ENCODE peak calls at places on chromosomes 11 and 22, in nine cellular contexts. K is Ammon's horn; Y is cardiac muscle cell; F is HuH-7.5; X is effector memory CD8-positive, alpha-beta T cell; S is mucosa of descending colon; U is stimulated activated CD8-positive, alpha-beta memory T cell treated with anti-CD3 and anti-CD28 coated beads, Interleukin-15, amount 100 ng/mL, for 48 hours; D is DMS79 treated with DMSO at 0.1 percent for 48 hours; A is T-helper 1 cell. C is an unnamed sample.
A peak's percentile ranks its signal among the peaks of the same experiment; 100 is the strongest.

GRCh38 chr11:218815-219593 is 11.5 kb downstream of the RIC8A start:
- DNase-seq in K (no peak), Y (no peak), F (no peak), X (no peak), S (no peak), U (no peak), D (no peak), A (no peak), C (no peak)

GRCh38 chr11:1478544-1478943 is 8.0 kb downstream of the MOB2 start:
- DNase-seq in K (no peak), Y (no peak), F (no peak), X (no peak), S (peak; percentile 29), U (no peak), D (no peak), A (no peak), C (no peak)

GRCh38 chr11:120137187-120137610 is 714 bp downstream of the TRIM29 start:
- DNase-seq in K (no peak), Y (no peak), F (no peak), X (no peak), S (no peak), U (no peak), D (no peak), A (no peak), C (peak; percentile 13)

GRCh38 chr11:27201454-27202302 is 161.1 kb downstream of the BBOX1 start:
- DNase-seq in K (no peak), Y (peak; percentile 91), F (peak; percentile 93), X (no peak), S (peak; percentile 83), U (no peak), D (peak; percentile 95), A (no peak), C (no peak)

GRCh38 chr11:119589011-119589410 is 140.0 kb downstream of the NECTIN1 start:
- DNase-seq in K (peak; percentile 86), Y (no peak), F (no peak), X (no peak), S (no peak), U (no peak), D (no peak), A (no peak), C (no peak)

GRCh38 chr22:27419473-27419872 is 382.1 kb downstream of the MN1 start:
- DNase-seq in K (peak; percentile 41), Y (no peak), F (no peak), X (no peak), S (no peak), U (no peak), D (no peak), A (no peak), C (no peak)

GRCh38 chr11:63761870-63762661 is 6.5 kb downstream of the ZFTA start:
- DNase-seq in K (peak; percentile 33), Y (peak; percentile 42), F (no peak), X (no peak), S (no peak), U (no peak), D (no peak), A (no peak), C (peak; percentile 77)

GRCh38 chr11:84800755-84801346 is 826.3 kb downstream of the DLG2 start:
- DNase-seq in K (peak; percentile 32), Y (peak; percentile 60), F (peak; percentile 4), X (no peak), S (no peak), U (no peak), D (no peak), A (no peak), C (peak; percentile 21)

GRCh38 chr11:7016011-7016410 is 4.1 kb downstream of the ZNF214 start:
- DNase-seq in K (no peak), Y (no peak), F (no peak), X (no peak), S (no peak), U (no peak), D (no peak), A (no peak), C (no peak)

GRCh38 chr11:124865181-124865901 is at the start of gene ROBO3:
- DNase-seq in K (no peak), Y (no peak), F (no peak), X (no peak), S (no peak), U (no peak), D (no peak), A (no peak), C (peak; percentile 55)

GRCh38 chr11:36037031-36037430 is 93.2 kb downstream of the LDLRAD3 start:
- DNase-seq in K (no peak), Y (no peak), F (no peak), X (no peak), S (no peak), U (no peak), D (no peak), A (no peak), C (no peak)

GRCh38 chr22:41539146-41540005 is 4.9 kb downstream of the POLR3H start:
- DNase-seq in K (no peak), Y (no peak), F (no peak), X (no peak), S (no peak), U (no peak), D (no peak), A (no peak), C (no peak)

GRCh38 chr22:22364207-22364606 is 119.6 kb downstream of the VPREB1 start:
- DNase-seq in K (no peak), Y (no peak), F (no peak), X (no peak), S (no peak), U (no peak), D (no peak), A (no peak), C (no peak)

GRCh38 chr11:75547617-75548054 is 14.4 kb upstream of the SERPINH1 start:
- DNase-seq in K (peak; percentile 67), Y (peak; percentile 88), F (peak; percentile 81), X (no peak), S (no peak), U (no peak), D (peak; percentile 69), A (no peak), C (peak; percentile 92)

GRCh38 chr11:62233730-62234129 is 8.3 kb upstream of the SCGB1D2 start:
- DNase-seq in K (no peak), Y (no peak), F (no peak), X (no peak), S (no peak), U (no peak), D (no peak), A (no peak), C (no peak)

GRCh38 chr11:32562839-32563599 is 20.6 kb upstream of the EIF3M start:
- DNase-seq in K (no peak), Y (no peak), F (no peak), X (no peak), S (no peak), U (no peak), D (peak; percentile 57), A (no peak), C (no peak)

GRCh38 chr11:37504925-37505324 is 906.9 kb upstream of the RAG2 start:
- DNase-seq in K (no peak), Y (no peak), F (no peak), X (no peak), S (no peak), U (no peak), D (no peak), A (no peak), C (no peak)

GRCh38 chr11:67490727-67491065 is 7.9 kb downstream of the AIP start:
- DNase-seq in K (no peak), Y (no peak), F (no peak), X (no peak), S (peak; percentile 49), U (no peak), D (no peak), A (no peak), C (no peak)

GRCh38 chr22:37126383-37126782 is 16.9 kb upstream of the TMPRSS6 start:
- DNase-seq in K (no peak), Y (peak; percentile 21), F (no peak), X (no peak), S (no peak), U (no peak), D (no peak), A (no peak), C (no peak)

GRCh38 chr11:44765676-44766075 is 38.9 kb downstream of the TSPAN18 start:
- DNase-seq in K (no peak), Y (no peak), F (no peak), X (no peak), S (no peak), U (no peak), D (no peak), A (no peak), C (no peak)

C was measured in 8988T.